ENCODE peak calls at places on chromosomes 5 and 9, in eight cellular contexts. V, P, Q, Y, M, I, D and B are unnamed samples.

GRCh38 chr5:96662725-96663513 is 743 bp downstream of the CAST start:
- DNase-seq in I (peak), Q (peak), D (peak), P (peak), V (peak), Y (peak), M (peak), B (peak)

GRCh38 chr5:868599-869135 is 17.9 kb upstream of the ZDHHC11 start:
- DNase-seq in I (no peak), V (no peak), D (no peak), M (no peak), P (no peak), Y (no peak), Q (no peak), B (no peak)

GRCh38 chr5:131622633-131623032 is 12.4 kb downstream of the RAPGEF6 start:
- DNase-seq in P (no peak), Y (no peak), M (peak), V (peak), I (no peak), Q (no peak), D (peak), B (peak)

GRCh38 chr9:93229636-93230035 is 45.7 kb downstream of the WNK2 start:
- DNase-seq in V (no peak), I (no peak), Q (no peak), Y (no peak), P (no peak), M (no peak), D (no peak), B (no peak)

GRCh38 chr9:34590376-34591090 is 1.0 kb upstream of the CNTFR start:
- DNase-seq in V (no peak), D (no peak), M (no peak), Q (no peak), P (no peak), Y (peak), I (no peak), B (no peak)

GRCh38 chr9:37029304-37029775 is 4.7 kb downstream of the PAX5 start:
- DNase-seq in I (peak), Y (peak), Q (peak), V (no peak), D (no peak), M (no peak), P (no peak), B (no peak)

GRCh38 chr5:68093455-68094159 is 121.9 kb upstream of the PIK3R1 start:
- DNase-seq in P (no peak), I (no peak), M (no peak), Y (no peak), D (no peak), V (no peak), Q (no peak), B (no peak)

GRCh38 chr9:120389867-120390266 is 190.1 kb downstream of the CDK5RAP2 start:
- DNase-seq in D (no peak), Y (no peak), Q (no peak), M (no peak), P (no peak), I (no peak), V (no peak), B (no peak)

GRCh38 chr5:40405985-40406384 is 273.7 kb upstream of the PTGER4 start:
- DNase-seq in Y (no peak), I (no peak), D (no peak), Q (peak), M (no peak), V (no peak), P (no peak), B (no peak)

GRCh38 chr9:19946446-19947109 is 157.7 kb upstream of the SLC24A2 start:
- DNase-seq in D (no peak), V (no peak), Y (no peak), M (no peak), I (no peak), Q (peak), P (no peak), B (peak)
- TF ChIP-seq CTCF in D (peak), V (no peak), Y (no peak), M (peak), I (no peak), Q (peak), P (peak), B (peak)

GRCh38 chr5:170633235-170634041 is 129.6 kb downstream of the KCNIP1 start:
- DNase-seq in Q (no peak), D (no peak), Y (peak), I (no peak), V (peak), M (peak), P (peak), B (peak)
- TF ChIP-seq CTCF in Q (no peak), D (no peak), Y (no peak), I (no peak), V (peak), M (no peak), P (peak), B (no peak)

DNA sequence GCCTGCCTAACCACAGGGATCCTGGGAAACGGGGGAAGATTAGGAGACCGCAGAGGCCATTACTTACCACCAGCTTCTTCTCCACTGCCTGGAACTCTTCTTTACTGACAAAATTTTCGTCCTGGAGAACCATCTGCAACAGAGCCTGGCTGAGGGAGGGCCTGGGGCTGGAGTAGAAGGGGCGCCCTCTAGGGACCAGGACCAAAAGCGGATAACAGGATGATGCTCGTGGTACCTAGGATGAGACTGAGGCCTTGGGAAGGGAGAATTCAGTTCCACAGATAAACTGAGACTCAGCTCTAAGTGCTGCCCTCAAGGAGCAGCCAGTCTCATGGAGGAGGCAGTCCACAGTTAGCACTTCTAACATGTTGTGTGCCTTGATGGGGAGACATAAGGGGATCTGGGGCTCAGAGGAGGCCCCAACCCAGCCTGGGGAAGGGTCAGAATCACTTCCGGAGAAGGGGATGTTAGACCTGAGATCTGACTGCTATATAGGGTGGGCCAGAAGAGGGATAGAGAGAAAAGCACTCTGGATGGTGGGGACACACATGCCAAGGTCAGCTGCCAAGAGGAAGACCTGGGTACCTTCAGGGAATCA is 1.2 kb downstream of the SPATA24 start:
- DNase-seq in D (no peak), V (no peak), M (no peak), Q (peak), P (no peak), Y (no peak), I (peak), B (no peak)
- TF ChIP-seq CTCF in D (no peak), V (peak), M (peak), Q (peak), P (peak), Y (no peak), I (peak), B (peak)

GRCh38 chr9:78109075-78109474 is 77.5 kb upstream of the GNAQ start:
- DNase-seq in Q (no peak), I (no peak), P (no peak), Y (no peak), D (no peak), V (no peak), M (no peak), B (no peak)

GRCh38 chr9:78112004-78112403 is 80.4 kb upstream of the GNAQ start:
- DNase-seq in Y (no peak), P (no peak), D (no peak), V (no peak), M (no peak), I (no peak), Q (no peak), B (no peak)

GRCh38 chr9:78118742-78119473 is 87.3 kb upstream of the GNAQ start:
- DNase-seq in I (no peak), P (no peak), D (no peak), Y (no peak), M (no peak), Q (peak), V (no peak), B (peak)

GRCh38 chr9:78114581-78114980 is 83.0 kb upstream of the GNAQ start:
- DNase-seq in Y (no peak), V (no peak), P (no peak), D (no peak), M (no peak), Q (no peak), I (no peak), B (no peak)

DNA sequence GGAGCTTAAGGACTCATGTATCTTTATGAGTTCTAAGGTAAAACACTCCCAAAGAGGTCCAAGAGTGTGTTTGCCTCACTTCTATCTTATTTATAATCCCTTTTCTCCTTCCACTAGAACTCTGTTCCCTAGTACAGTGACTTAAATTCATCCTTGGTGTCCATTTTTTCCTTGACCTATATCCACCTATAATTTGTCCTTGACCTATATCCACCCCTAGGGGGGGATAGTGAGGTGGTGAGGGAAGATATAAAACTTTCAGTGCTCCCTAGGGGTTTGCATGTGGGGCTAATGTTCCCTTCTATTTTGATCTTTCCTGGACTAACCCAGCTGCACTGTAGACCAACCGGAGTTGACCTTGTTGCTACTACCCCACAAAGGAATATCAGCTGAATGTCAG is 83.5 kb upstream of the GNAQ start:
- DNase-seq in I (peak), M (no peak), Q (peak), Y (no peak), V (no peak), P (no peak), D (no peak), B (no peak)
- TF ChIP-seq CTCF in I (peak), M (peak), Q (peak), Y (peak), V (no peak), P (peak), D (peak), B (peak)

GRCh38 chr9:115525438-115526058 is 407.6 kb upstream of the TNC start:
- DNase-seq in P (no peak), M (no peak), Q (no peak), Y (no peak), D (no peak), I (no peak), V (no peak), B (no peak)
- TF ChIP-seq CTCF in P (no peak), M (no peak), Q (no peak), Y (no peak), D (no peak), I (no peak), V (no peak), B (no peak)